ENCODE peak calls at places on chromosomes 3 and 15, in four cellular contexts. B, W, H and E are unnamed samples.

GRCh38 chr3:193828477-193828876 is 235.5 kb downstream of the OPA1 start:
- DNase-seq in H (peak; percentile 84), B (no peak), W (no peak), E (no peak)

GRCh38 chr3:71210257-71211002 is 373.1 kb downstream of the FOXP1 start:
- DNase-seq in B (no peak), H (no peak), W (peak; percentile 35), E (no peak)

GRCh38 chr3:46492890-46493547 is 4.8 kb upstream of the RTP3 start:
- DNase-seq in W (no peak), H (peak; percentile 13), B (no peak), E (no peak)

GRCh38 chr3:15443826-15444524 is 16.6 kb downstream of the EAF1 start:
- DNase-seq in B (no peak), H (peak; percentile 31), W (no peak), E (no peak)

GRCh38 chr3:45972534-45973402 is 22.9 kb downstream of the FYCO1 start:
- DNase-seq in B (no peak), W (no peak), H (no peak), E (peak; percentile 63)

GRCh38 chr3:127458698-127459097 is 131.8 kb downstream of the TPRA1 start:
- DNase-seq in H (no peak), B (peak; percentile 51), W (no peak), E (no peak)

GRCh38 chr3:101862453-101863165 is 13.3 kb downstream of the NFKBIZ start:
- DNase-seq in H (no peak), W (no peak), B (no peak), E (no peak)

GRCh38 chr15:90004671-90005070 is 3.5 kb downstream of the ZNF710 start:
- DNase-seq in B (no peak), W (no peak), H (peak; percentile 87), E (peak; percentile 82)

GRCh38 chr15:63482874-63483323 is 21.5 kb upstream of the USP3 start:
- DNase-seq in W (no peak), B (no peak), H (peak; percentile 78), E (no peak)

GRCh38 chr3:52047295-52047960 is 8.9 kb downstream of the DUSP7 start:
- DNase-seq in B (no peak), W (peak; percentile 80), H (no peak), E (peak; percentile 50)

GRCh38 chr3:124306665-124307064 is 314.7 kb upstream of the ROPN1 start:
- DNase-seq in H (no peak), W (no peak), B (no peak), E (no peak)

GRCh38 chr15:20645956-20646355 is 104.4 kb upstream of the GOLGA6L6 start:
- DNase-seq in W (no peak), B (no peak), H (peak; percentile 88), E (no peak)

GRCh38 chr3:129116482-129116946 is 5.1 kb downstream of the RAB43 start:
- DNase-seq in H (no peak), W (no peak), B (no peak), E (no peak)

GRCh38 chr3:60803812-60804211 is 447.4 kb downstream of the FHIT start:
- DNase-seq in B (no peak), W (no peak), H (no peak), E (no peak)

GRCh38 chr15:76776480-76776879 is 128.7 kb downstream of the SCAPER start:
- DNase-seq in W (no peak), H (no peak), B (no peak), E (no peak)

GRCh38 chr3:16048435-16049318 is 125.8 kb upstream of the GALNT15 start:
- DNase-seq in W (peak; percentile 41), H (no peak), B (no peak), E (peak; percentile 37)

GRCh38 chr3:11228041-11228440 is 44.2 kb upstream of the ATG7 start:
- DNase-seq in H (peak; percentile 46), B (peak; percentile 53), W (no peak), E (no peak)

GRCh38 chr3:41249318-41249717 is 50.0 kb downstream of the CTNNB1 start:
- DNase-seq in B (no peak), W (no peak), H (no peak), E (no peak)

GRCh38 chr3:184314363-184314699 is at the start of gene EIF4G1:
- DNase-seq in H (peak; percentile 99), B (peak; percentile 94), W (peak; percentile 96), E (peak; percentile 95)
- TF ChIP-seq POLR2A in H (no peak), B (peak; percentile 61), W (no peak), E (peak; percentile 75)

DNA sequence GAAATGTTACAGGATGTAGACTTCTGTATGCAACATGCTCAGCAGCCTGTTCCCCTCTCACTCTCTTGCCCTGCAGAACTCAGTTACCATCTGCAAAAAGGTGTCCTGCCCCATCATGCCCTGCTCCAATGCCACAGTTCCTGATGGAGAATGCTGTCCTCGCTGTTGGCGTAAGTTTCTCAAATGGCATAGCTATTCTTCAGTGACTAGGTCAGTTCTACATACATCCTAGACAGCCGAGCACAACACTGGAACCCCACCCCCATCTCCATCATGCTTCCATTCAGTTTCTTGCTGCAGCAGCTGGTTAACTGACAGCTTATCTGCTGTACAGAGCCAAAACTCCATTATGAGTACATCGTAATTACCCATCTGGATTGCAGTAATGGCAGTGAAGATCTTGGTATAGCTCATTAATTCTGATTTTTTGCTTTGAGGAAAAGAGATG is 4.5 kb downstream of the THBS1 start:
- DNase-seq in H (no peak), W (no peak), B (no peak), E (no peak)
- TF ChIP-seq POLR2A in H (no peak), W (no peak), B (no peak), E (no peak)

GRCh38 chr15:24745276-24745675 is 69.7 kb downstream of the NPAP1 start:
- DNase-seq in B (no peak), W (no peak), H (no peak), E (no peak)
- TF ChIP-seq POLR2A in B (no peak), W (no peak), H (no peak), E (no peak)

DNA sequence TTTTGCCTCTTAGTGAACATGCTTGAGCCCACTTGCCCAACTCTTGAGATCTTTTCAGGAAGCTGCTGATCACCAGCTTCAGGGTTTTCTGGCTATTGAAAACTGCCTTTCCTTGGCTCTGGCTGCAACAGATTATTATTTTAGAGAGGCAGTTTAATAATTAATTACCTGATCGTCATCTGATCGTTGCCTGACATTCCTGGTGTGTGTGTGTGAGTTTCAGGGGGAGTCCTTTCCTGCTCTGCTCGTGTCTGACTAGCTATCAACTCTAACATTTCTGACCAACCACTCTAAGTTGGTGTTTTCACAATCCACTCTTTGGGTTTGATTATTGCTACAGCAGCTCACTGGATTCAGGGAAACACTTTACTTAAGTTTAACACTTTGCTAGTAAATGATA is 84.3 kb upstream of the SPATA16 start:
- DNase-seq in W (no peak), H (no peak), B (no peak), E (no peak)
- TF ChIP-seq POLR2A in W (no peak), H (no peak), B (no peak), E (no peak)

DNA sequence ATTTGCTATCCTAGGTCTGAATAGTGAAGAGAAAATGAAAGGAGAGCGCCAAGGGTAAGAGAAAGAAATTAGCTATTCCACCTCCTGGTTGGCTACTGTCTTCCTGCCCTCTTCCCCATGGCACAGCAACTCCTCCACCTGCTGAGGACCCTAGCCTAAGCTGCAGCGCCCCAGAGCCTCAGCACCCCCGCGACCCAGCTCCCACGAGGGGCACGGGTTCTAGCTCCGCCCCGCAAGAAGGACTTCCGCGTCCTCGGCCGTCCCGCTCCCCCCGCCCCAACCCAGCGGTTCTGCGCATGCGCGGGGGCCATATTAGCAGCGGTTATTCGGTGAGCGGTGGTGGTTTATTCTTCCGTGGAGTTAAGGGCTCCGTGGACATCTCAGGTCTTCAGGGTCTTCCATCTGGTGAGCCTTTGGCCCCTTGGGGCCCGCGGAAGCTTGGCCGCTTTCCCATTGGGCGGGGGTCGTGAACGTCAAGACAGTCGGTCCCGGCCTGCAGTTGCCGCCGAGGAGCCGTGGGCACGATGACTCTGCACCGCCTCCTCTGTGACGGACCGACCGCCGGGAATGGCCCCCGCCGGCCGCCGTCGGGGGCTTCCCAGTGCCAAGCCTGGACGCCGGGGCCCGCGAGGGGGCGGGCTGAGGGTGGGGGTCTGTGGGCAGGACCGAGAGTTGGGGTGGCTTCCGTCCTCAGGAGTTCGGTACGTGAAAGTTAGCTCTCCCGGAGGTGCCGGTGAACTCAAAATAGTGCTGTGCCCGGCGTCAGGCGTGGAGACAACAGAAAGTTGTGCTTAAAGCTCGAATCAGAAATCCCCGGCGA is at the start of gene PSMA4:
- DNase-seq in B (peak; percentile 94), W (peak; percentile 94), H (peak; percentile 99), E (peak; percentile 70)
- TF ChIP-seq POLR2A in B (peak; percentile 88), W (peak; percentile 43), H (no peak), E (peak; percentile 85)